ENCODE peak calls at places on chromosomes 1 and 21, in five cellular contexts. R is esophagus muscularis mucosa, H is right lobe of liver, I is transverse colon, K is breast epithelium. E is an unnamed sample.
A peak's percentile ranks its signal among the peaks of the same experiment; 100 is the strongest.

GRCh38 chr1:84143796-84144565 is at the start of gene PRKACB:
- DNase-seq in I (no peak), K (no peak), H (no peak), R (no peak), E (no peak)

GRCh38 chr1:234583755-234584430 is 26.1 kb downstream of the IRF2BP2 start:
- DNase-seq in K (no peak), I (no peak), H (peak; percentile 84), R (peak; percentile 91), E (no peak)

GRCh38 chr1:86258106-86258505 is 101.5 kb upstream of the COL24A1 start:
- DNase-seq in R (no peak), H (no peak), K (no peak), I (no peak), E (no peak)

GRCh38 chr21:41504030-41504429 is 3.9 kb downstream of the TMPRSS2 start:
- DNase-seq in H (no peak), R (no peak), K (no peak), I (no peak), E (no peak)

GRCh38 chr1:178926046-178926445 is 55.2 kb upstream of the ANGPTL1 start:
- DNase-seq in H (no peak), I (no peak), R (no peak), K (no peak), E (no peak)

GRCh38 chr1:213171711-213172110 is 120.7 kb downstream of the RPS6KC1 start:
- DNase-seq in H (no peak), K (no peak), I (no peak), R (no peak), E (no peak)

GRCh38 chr1:3380465-3380864 is 74.0 kb upstream of the ARHGEF16 start:
- DNase-seq in H (no peak), K (no peak), I (no peak), R (no peak), E (no peak)

GRCh38 chr1:111826278-111826677 is 70.6 kb downstream of the DDX20 start:
- DNase-seq in R (no peak), H (no peak), K (no peak), I (no peak), E (no peak)

GRCh38 chr1:153608089-153608672 is 4.8 kb downstream of the S100A16 start:
- DNase-seq in K (peak; percentile 65), R (no peak), H (no peak), I (no peak), E (no peak)

GRCh38 chr21:45256021-45256911 is 31.4 kb downstream of the POFUT2 start:
- DNase-seq in K (no peak), H (peak; percentile 40), R (peak; percentile 86), I (no peak), E (no peak)

GRCh38 chr1:227043755-227044154 is 103.7 kb downstream of the COQ8A start:
- DNase-seq in K (no peak), I (no peak), H (no peak), R (no peak), E (no peak)

GRCh38 chr1:12142891-12143630 is 23.7 kb upstream of the TNFRSF1B start:
- DNase-seq in H (no peak), K (no peak), R (no peak), I (no peak), E (no peak)

GRCh38 chr1:113459279-113459678 is 69.0 kb downstream of the MAGI3 start:
- DNase-seq in R (no peak), I (no peak), K (no peak), H (no peak), E (no peak)

GRCh38 chr1:21022279-21023040 is 154.2 kb downstream of the EIF4G3 start:
- DNase-seq in I (peak; percentile 63), H (no peak), K (peak; percentile 60), R (no peak), E (no peak)

GRCh38 chr21:33966324-33966949 is 50.8 kb upstream of the ATP5PO start:
- DNase-seq in H (no peak), K (no peak), R (no peak), I (no peak), E (no peak)

GRCh38 chr1:78170845-78171244 is 125.1 kb downstream of the GIPC2 start:
- DNase-seq in R (no peak), H (no peak), I (no peak), K (no peak), E (no peak)

GRCh38 chr1:100516854-100517253 is 21.1 kb upstream of the GPR88 start:
- DNase-seq in I (no peak), R (no peak), K (no peak), H (no peak), E (no peak)

GRCh38 chr1:213070399-213070798 is 19.4 kb downstream of the RPS6KC1 start:
- DNase-seq in K (no peak), R (no peak), I (no peak), H (peak; percentile 47), E (no peak)

GRCh38 chr1:214216779-214217178 is 64.2 kb upstream of the SMYD2 start:
- DNase-seq in R (no peak), H (no peak), K (peak; percentile 30), I (no peak), E (no peak)

GRCh38 chr1:152630596-152630995 is 7.7 kb upstream of the LCE3A start:
- DNase-seq in R (peak; percentile 70), K (no peak), I (no peak), H (no peak), E (no peak)

GRCh38 chr1:233341117-233341516 is 13.6 kb downstream of the MAP3K21 start:
- DNase-seq in H (no peak), R (no peak), I (no peak), K (no peak), E (no peak)

GRCh38 chr1:242839101-242839500 is 314.6 kb upstream of the PLD5 start:
- DNase-seq in I (no peak), K (no peak), R (no peak), H (no peak), E (no peak)

GRCh38 chr1:172637522-172637921 is 21.4 kb upstream of the FASLG start:
- DNase-seq in H (no peak), R (no peak), K (no peak), I (no peak), E (no peak)

GRCh38 chr1:145891143-145891542 is 5.5 kb upstream of the ANKRD35 start:
- DNase-seq in K (peak; percentile 73), H (no peak), R (no peak), I (no peak), E (no peak)

GRCh38 chr1:44884746-44885145 is 41.7 kb upstream of the PTCH2 start:
- DNase-seq in R (peak; percentile 89), K (peak; percentile 36), I (no peak), H (no peak), E (no peak)

GRCh38 chr1:8477983-8478362 is 160.1 kb downstream of the SLC45A1 start:
- DNase-seq in R (no peak), I (no peak), K (no peak), H (no peak), E (no peak)

GRCh38 chr1:20615946-20616345 is 17.3 kb upstream of the PINK1 start:
- DNase-seq in H (no peak), I (no peak), K (no peak), R (no peak), E (no peak)

GRCh38 chr1:26318338-26319064 is 743 bp downstream of the CD52 start:
- DNase-seq in K (no peak), R (no peak), I (peak; percentile 46), H (no peak), E (no peak)

GRCh38 chr1:183970516-183971300 is 66.8 kb downstream of the COLGALT2 start:
- DNase-seq in K (no peak), I (no peak), H (no peak), R (no peak), E (no peak)

GRCh38 chr1:66460776-66461175 is 73.2 kb upstream of the SGIP1 start:
- DNase-seq in H (no peak), I (no peak), K (no peak), R (no peak), E (no peak)

GRCh38 chr1:66788231-66788939 is 12.7 kb downstream of the INSL5 start:
- DNase-seq in K (no peak), H (no peak), R (no peak), I (no peak), E (no peak)

GRCh38 chr1:85707267-85707989 is 805 bp downstream of the ZNHIT6 start:
- DNase-seq in I (no peak), H (no peak), R (no peak), K (no peak), E (no peak)

GRCh38 chr21:28516996-28517592 is 475.6 kb downstream of the LTN1 start:
- DNase-seq in K (peak; percentile 26), I (peak; percentile 67), H (peak; percentile 77), R (no peak), E (peak; percentile 80)

GRCh38 chr1:98693385-98693784 is 31.9 kb downstream of the SNX7 start:
- DNase-seq in I (no peak), R (no peak), K (no peak), H (no peak), E (no peak)

GRCh38 chr1:208083715-208084085 is 160.5 kb downstream of the PLXNA2 start:
- DNase-seq in H (no peak), I (no peak), K (no peak), R (no peak), E (no peak)
- H3K36me3 ChIP-seq in H (no peaks in the 10 kb centered on the region), I (no peaks in the 10 kb centered on the region), K (no peaks in the 10 kb centered on the region), R (peaks cover 60% of the 10 kb centered on the region), E (no peaks in the 10 kb centered on the region)

GRCh38 chr1:29162476-29163138 is 19.1 kb downstream of the SRSF4 start:
- DNase-seq in R (no peak), I (peak; percentile 20), H (no peak), K (no peak), E (no peak)
- H3K36me3 ChIP-seq in R (peaks cover 39% of the 10 kb centered on the region), I (no peaks in the 10 kb centered on the region), H (peaks cover 12% of the 10 kb centered on the region), K (no peaks in the 10 kb centered on the region), E (peaks cover 20% of the 10 kb centered on the region)

DNA sequence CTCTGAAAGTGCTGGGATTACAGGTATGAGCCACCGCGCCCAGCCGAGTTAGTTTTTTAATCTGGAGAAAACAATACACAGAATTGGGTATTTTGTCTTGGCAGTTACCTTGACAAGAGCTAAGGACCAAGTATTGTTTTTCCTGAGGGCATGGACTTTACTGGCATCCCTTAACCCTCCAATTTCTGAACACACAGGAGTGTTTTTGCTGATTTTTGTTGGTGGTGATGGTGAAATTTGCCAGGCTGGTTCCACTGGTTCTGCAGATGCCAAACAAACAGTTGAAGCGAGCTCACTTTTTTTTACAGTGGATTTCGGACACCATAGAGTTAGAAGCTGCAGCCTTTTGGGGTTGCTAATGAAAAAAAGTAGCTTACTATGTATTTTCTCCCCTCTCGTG is 37.2 kb upstream of the SH3D21 start:
- DNase-seq in I (no peak), K (no peak), H (no peak), R (no peak), E (no peak)
- H3K36me3 ChIP-seq in I (no peaks in the 10 kb centered on the region), K (no peaks in the 10 kb centered on the region), H (no peaks in the 10 kb centered on the region), R (peaks cover 7% of the 10 kb centered on the region), E (peaks cover 3% of the 10 kb centered on the region)

GRCh38 chr1:156012051-156012817 is 8.5 kb downstream of the SSR2 start:
- DNase-seq in K (no peak), R (no peak), H (no peak), I (no peak), E (no peak)
- H3K36me3 ChIP-seq in K (no peaks in the 10 kb centered on the region), R (peaks cover 87% of the 10 kb centered on the region), H (peaks cover 14% of the 10 kb centered on the region), I (no peaks in the 10 kb centered on the region), E (peaks cover 22% of the 10 kb centered on the region)